ENCODE peak calls at places on chromosomes 13 and 19, in four cellular contexts. D is HCT116, I is K562, H is H1. A is an unnamed sample.

GRCh38 chr19:5974721-5975387 is 3.1 kb downstream of the RANBP3 start:
- DNase-seq in I (no peak), D (no peak), H (no peak), A (peak)

GRCh38 chr13:74574964-74575728 is 440.9 kb upstream of the KLF12 start:
- DNase-seq in D (no peak), H (no peak), I (no peak), A (no peak)

GRCh38 chr19:55390461-55390880 is 4.7 kb downstream of the RPL28 start:
- DNase-seq in D (no peak), I (peak), H (no peak), A (no peak)

GRCh38 chr13:108923386-108924061 is 294.1 kb downstream of the MYO16 start:
- DNase-seq in D (no peak), I (no peak), H (no peak), A (no peak)

GRCh38 chr13:35139591-35139990 is 197.5 kb downstream of the NBEA start:
- DNase-seq in D (no peak), I (no peak), H (no peak), A (no peak)

GRCh38 chr19:35224681-35225604 is 3.6 kb downstream of the FAM187B start:
- DNase-seq in D (no peak), H (no peak), I (peak), A (no peak)

GRCh38 chr19:5624154-5624663 is 1.3 kb downstream of the SAFB start:
- DNase-seq in D (no peak), I (no peak), H (no peak), A (no peak)

GRCh38 chr13:22049384-22049783 is 378.5 kb downstream of the FGF9 start:
- DNase-seq in D (no peak), H (no peak), I (no peak), A (no peak)

GRCh38 chr19:15538774-15539173 is 30.4 kb downstream of the CYP4F22 start:
- DNase-seq in H (no peak), I (no peak), D (no peak), A (no peak)

GRCh38 chr13:28654276-28654675 is 4.7 kb upstream of the POMP start:
- DNase-seq in I (no peak), D (no peak), H (no peak), A (no peak)

GRCh38 chr13:105846923-105847322 is 688.5 kb downstream of the EFNB2 start:
- DNase-seq in I (no peak), H (no peak), D (no peak), A (no peak)

GRCh38 chr13:26965976-26966375 is 205.4 kb upstream of the GPR12 start:
- DNase-seq in D (no peak), H (no peak), I (no peak), A (no peak)

GRCh38 chr19:51693819-51694218 is 689 bp downstream of the SPACA6 start:
- DNase-seq in I (no peak), D (no peak), H (no peak), A (no peak)

GRCh38 chr19:18286973-18287635 is 5.7 kb upstream of the JUND start:
- DNase-seq in D (no peak), H (no peak), I (no peak), A (no peak)

GRCh38 chr19:18846862-18847515 is 15.2 kb downstream of the UPF1 start:
- DNase-seq in I (peak), D (no peak), H (no peak), A (no peak)

GRCh38 chr13:108769213-108770070 is 140.0 kb downstream of the MYO16 start:
- DNase-seq in D (no peak), H (no peak), I (peak), A (no peak)

GRCh38 chr19:54469496-54469934 is 3.6 kb downstream of the CDC42EP5 start:
- DNase-seq in H (no peak), I (peak), D (no peak), A (no peak)

GRCh38 chr19:10968527-10969081 is 7.8 kb downstream of the SMARCA4 start:
- DNase-seq in I (no peak), D (no peak), H (no peak), A (peak)

GRCh38 chr13:99347911-99348451 is 40.8 kb upstream of the GPR183 start:
- DNase-seq in D (no peak), H (no peak), I (no peak), A (no peak)

GRCh38 chr13:29906432-29907011 is 56.1 kb upstream of the UBL3 start:
- DNase-seq in D (no peak), I (no peak), H (no peak), A (no peak)
- TF ChIP-seq EGR1 in D (no peak), I (no peak), H (no peak), A (no peak)

GRCh38 chr13:49220856-49221614 is 897 bp downstream of the MLNR start:
- DNase-seq in D (no peak), H (no peak), I (no peak), A (no peak)
- TF ChIP-seq EGR1 in D (no peak), H (no peak), I (no peak), A (no peak)

DNA sequence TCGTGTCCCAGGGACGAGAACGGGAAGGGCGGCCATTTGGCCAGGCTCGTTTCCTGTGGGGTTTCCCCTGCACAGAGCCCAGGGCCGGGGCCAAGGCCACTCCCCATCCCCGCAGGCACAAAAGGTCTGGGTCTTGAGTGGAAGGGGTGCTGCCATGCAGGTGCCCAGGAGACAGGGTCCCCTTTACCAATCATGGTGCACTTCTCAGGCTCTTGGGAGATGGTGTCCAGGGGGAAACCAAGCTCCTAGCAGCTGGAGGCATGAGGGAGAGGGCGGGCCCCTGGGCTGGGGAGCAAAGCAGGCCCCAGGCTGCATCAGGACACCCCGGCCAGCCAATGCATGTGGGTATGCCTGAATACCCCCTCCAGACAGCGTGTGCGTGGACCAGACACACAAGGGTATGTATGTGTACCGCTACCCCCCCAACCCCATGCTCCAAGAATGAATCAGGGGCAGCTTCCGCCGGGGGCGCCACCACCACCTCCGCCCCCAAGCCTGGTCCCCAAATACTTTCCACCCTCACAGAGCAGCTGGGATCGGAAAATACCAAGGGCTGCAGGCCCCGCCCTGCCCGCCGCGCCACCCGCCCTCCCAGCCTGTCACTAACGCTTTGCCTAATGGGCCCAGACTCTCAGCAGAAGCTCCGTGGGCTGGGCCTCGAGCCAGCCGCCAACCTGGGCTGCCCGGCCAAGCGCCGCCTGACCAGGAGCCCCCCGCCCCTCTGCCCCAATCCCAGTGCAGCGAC is 37.6 kb upstream of the NANOS3 start:
- DNase-seq in H (no peak), D (no peak), I (peak), A (peak)
- TF ChIP-seq EGR1 in H (no peak), D (no peak), I (peak), A (peak)

GRCh38 chr19:48874309-48875135 is 2.3 kb downstream of the PPP1R15A start:
- DNase-seq in H (no peak), D (no peak), I (peak), A (no peak)
- TF ChIP-seq EGR1 in H (no peak), D (no peak), I (peak), A (no peak)

GRCh38 chr19:2287585-2287984 is 5.6 kb upstream of the PEAK3 start:
- DNase-seq in D (no peak), H (no peak), I (no peak), A (no peak)
- TF ChIP-seq EGR1 in D (no peak), H (no peak), I (no peak), A (no peak)

DNA sequence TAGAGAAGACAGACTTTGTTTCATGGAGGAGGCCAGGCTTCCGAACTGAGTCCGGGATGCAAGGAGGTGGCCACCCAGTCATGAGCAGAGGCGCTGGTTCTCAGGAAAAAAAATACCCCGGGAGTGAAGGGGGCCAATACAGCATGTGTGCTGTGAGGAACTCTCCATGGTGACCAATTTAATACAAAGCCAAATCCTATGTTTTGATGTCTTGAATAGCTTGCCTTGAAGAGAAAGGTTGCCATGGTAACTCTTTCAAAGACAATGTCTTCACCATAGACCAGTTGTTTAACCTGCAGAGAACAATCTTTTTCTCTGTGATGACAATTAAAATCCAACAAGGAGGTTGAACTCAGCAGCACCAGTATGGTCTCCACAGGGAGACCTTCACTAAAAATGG is 43.4 kb upstream of the PDCD5 start:
- DNase-seq in D (no peak), I (no peak), H (no peak), A (no peak)
- TF ChIP-seq EGR1 in D (no peak), I (no peak), H (no peak), A (no peak)

GRCh38 chr13:29901714-29902631 is 51.6 kb upstream of the UBL3 start:
- DNase-seq in H (no peak), D (no peak), I (no peak), A (no peak)
- TF ChIP-seq EGR1 in H (no peak), D (no peak), I (no peak), A (no peak)

GRCh38 chr13:46348976-46349375 is 38.1 kb downstream of the RUBCNL start:
- DNase-seq in I (no peak), H (no peak), D (no peak), A (no peak)
- TF ChIP-seq EGR1 in I (no peak), H (no peak), D (no peak), A (no peak)

DNA sequence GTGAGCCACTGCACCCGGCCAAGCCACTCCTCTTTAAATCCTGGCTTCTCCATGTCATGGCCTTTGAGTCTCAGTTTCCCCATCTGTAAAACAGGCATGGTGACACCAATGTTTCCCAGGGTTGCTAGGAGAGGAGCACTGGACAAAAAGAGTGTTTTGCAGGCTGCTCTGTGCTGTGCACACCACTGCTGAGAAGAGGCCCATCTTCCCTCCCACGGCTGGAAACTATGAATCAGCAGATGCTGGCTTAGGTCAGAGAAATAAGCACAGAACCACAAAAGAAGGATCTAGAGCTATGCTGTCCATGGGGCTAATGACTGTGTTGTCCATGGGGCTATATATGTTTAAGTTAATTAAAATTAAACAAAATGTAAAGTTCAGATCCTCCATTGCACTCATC is 37.2 kb downstream of the TSHZ3 start:
- DNase-seq in D (no peak), H (no peak), I (no peak), A (no peak)
- TF ChIP-seq EGR1 in D (no peak), H (no peak), I (no peak), A (no peak)

A was measured in GM12878.